ENCODE peak calls at places on chromosomes 1 and 21, in five cellular contexts. Y is GM12865, U is tibial artery, X is cardiac fibroblast, G is endothelial cell. A is an unnamed sample.

GRCh38 chr1:106721779-106722178 is 334.7 kb upstream of the PRMT6 start:
- DNase-seq in Y (no peak), G (no peak), X (no peak), U (no peak), A (no peak)

GRCh38 chr21:44828362-44829056 is 10.6 kb upstream of the SUMO3 start:
- DNase-seq in G (no peak), X (no peak), U (no peak), Y (no peak), A (no peak)

GRCh38 chr1:99171126-99171813 is 93.0 kb upstream of the PLPPR4 start:
- DNase-seq in G (no peak), Y (no peak), X (no peak), U (no peak), A (no peak)

GRCh38 chr1:97827887-97828286 is 92.9 kb downstream of the DPYD start:
- DNase-seq in X (no peak), G (no peak), U (no peak), Y (no peak), A (no peak)

GRCh38 chr1:160777486-160778089 is 18.4 kb upstream of the LY9 start:
- DNase-seq in Y (peak; percentile 77), G (peak; percentile 46), U (no peak), X (peak; percentile 1), A (peak; percentile 32)

GRCh38 chr1:177632923-177633322 is 336.9 kb downstream of the SEC16B start:
- DNase-seq in G (no peak), Y (no peak), U (no peak), X (peak; percentile 10), A (no peak)

GRCh38 chr1:32063261-32063681 is 9.5 kb upstream of the TMEM39B start:
- DNase-seq in G (no peak), Y (peak; percentile 46), U (no peak), X (peak; percentile 78), A (no peak)

GRCh38 chr1:180241716-180242544 is 11.9 kb downstream of the LHX4 start:
- DNase-seq in X (peak; percentile 33), Y (no peak), G (no peak), U (no peak), A (no peak)

GRCh38 chr1:203117611-203118575 is 9.6 kb upstream of the ADORA1 start:
- DNase-seq in Y (peak; percentile 43), X (peak; percentile 56), U (peak; percentile 77), G (peak; percentile 90), A (peak; percentile 92)

GRCh38 chr1:10738125-10738746 is 58.2 kb downstream of the CASZ1 start:
- DNase-seq in U (no peak), Y (no peak), G (no peak), X (no peak), A (no peak)

GRCh38 chr21:33208534-33208933 is 21.2 kb upstream of the IFNAR2 start:
- DNase-seq in U (no peak), Y (no peak), X (no peak), G (no peak), A (no peak)

GRCh38 chr21:33211305-33211704 is 18.4 kb upstream of the IFNAR2 start:
- DNase-seq in X (no peak), Y (no peak), G (no peak), U (no peak), A (no peak)

GRCh38 chr21:33205476-33205875 is 24.3 kb upstream of the IFNAR2 start:
- DNase-seq in Y (peak; percentile 83), X (no peak), G (no peak), U (no peak), A (no peak)

GRCh38 chr21:33206771-33207290 is 22.9 kb upstream of the IFNAR2 start:
- DNase-seq in G (no peak), X (no peak), Y (no peak), U (no peak), A (no peak)

DNA sequence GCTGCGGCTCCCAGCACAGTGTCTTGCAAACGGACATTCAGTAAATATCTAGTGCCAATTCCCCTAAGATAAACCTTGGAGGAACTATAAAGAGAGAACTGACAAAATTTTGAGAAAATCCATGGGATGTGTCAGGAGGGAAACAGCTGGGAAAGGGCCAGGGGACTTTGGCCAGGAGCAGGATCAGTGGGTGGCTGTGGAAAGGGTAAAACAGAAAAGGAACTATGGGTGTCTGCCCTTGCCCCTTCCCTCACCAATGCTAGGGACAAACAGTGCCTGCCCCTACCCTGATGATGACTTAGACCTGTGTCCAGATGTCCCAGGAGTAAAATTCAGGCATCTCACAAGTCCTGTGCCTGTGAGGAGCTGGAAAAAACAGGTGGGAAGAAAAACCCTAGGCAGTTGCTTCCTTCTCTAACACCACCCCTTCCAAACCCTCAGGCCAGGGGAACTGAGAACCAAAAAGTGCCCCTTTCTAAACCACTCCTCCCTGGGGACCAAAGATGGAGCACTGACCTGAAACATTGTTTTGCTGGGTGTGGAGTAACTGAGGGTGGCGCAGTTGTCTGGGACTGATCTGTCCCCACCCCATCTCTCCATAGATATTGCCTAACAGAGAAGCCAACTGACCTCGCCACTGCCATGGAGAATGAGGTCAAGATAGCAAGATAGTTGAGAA is 22.1 kb upstream of the IFNAR2 start:
- DNase-seq in U (no peak), Y (no peak), G (no peak), X (no peak), A (no peak)
- TF ChIP-seq CTCF in U (no peak), Y (no peak), G (no peak), X (no peak), A (no peak)

GRCh38 chr1:4796161-4796998 is 142.0 kb downstream of the AJAP1 start:
- DNase-seq in X (no peak), Y (peak; percentile 81), U (no peak), G (no peak), A (no peak)
- TF ChIP-seq CTCF in X (no peak), Y (peak; percentile 16), U (no peak), G (no peak), A (no peak)

GRCh38 chr1:20242890-20243479 is 47.7 kb upstream of the VWA5B1 start:
- DNase-seq in Y (no peak), U (no peak), X (no peak), G (no peak), A (no peak)
- TF ChIP-seq CTCF in Y (no peak), U (no peak), X (no peak), G (no peak), A (no peak)

GRCh38 chr1:2823921-2824660 is 22.6 kb upstream of the TTC34 start:
- DNase-seq in Y (no peak), U (no peak), X (no peak), G (no peak), A (no peak)

GRCh38 chr1:2822621-2823145 is 21.2 kb upstream of the TTC34 start:
- DNase-seq in Y (no peak), X (no peak), U (no peak), G (no peak), A (no peak)

GRCh38 chr1:2821373-2821955 is 20.0 kb upstream of the TTC34 start:
- DNase-seq in X (no peak), Y (no peak), U (no peak), G (no peak), A (no peak)

GRCh38 chr1:2820731-2821372 is 19.4 kb upstream of the TTC34 start:
- DNase-seq in X (no peak), U (no peak), G (no peak), Y (no peak), A (no peak)

DNA sequence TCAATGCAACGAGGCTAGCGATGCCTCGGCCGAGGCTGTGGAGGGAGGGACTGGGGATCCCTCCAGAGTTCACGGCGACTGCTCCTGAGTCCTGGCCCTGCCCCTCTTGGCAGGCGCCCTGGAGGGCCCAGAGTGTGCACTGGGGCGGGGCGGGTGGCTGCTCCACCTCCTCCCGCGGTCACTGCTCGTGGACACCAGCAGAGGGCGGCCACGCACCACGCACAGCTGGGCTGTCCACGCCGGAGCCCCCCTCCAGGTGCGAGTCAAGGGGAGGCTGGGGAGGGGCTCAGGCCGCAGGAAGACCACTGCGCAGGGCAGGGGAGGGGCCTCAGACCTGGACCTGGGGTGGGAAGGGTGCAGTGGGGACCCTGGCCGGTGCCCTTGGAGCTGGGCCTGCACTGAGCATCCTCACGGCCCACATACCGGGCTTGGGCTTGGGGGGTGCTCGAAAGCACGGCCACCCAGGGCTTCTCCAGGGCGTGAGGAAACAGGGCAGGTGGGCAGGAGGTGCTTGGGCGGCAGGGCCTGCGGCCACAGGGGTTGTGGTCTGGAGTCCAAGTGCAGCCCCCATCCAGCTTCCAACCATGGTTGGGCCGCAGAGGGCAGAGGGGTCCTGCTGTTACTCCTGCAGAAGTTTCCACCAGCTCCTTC is 20.6 kb upstream of the TTC34 start:
- DNase-seq in G (peak; percentile 62), Y (peak; percentile 5), U (peak; percentile 73), X (no peak), A (peak; percentile 45)
- TF ChIP-seq CTCF in G (peak; percentile 58), Y (peak; percentile 48), U (peak; percentile 61), X (no peak), A (peak; percentile 6)

GRCh38 chr1:59779949-59780348 is 34.8 kb upstream of the HOOK1 start:
- DNase-seq in U (no peak), Y (no peak), G (no peak), X (no peak), A (no peak)
- TF ChIP-seq CTCF in U (no peak), Y (peak; percentile 7), G (peak; percentile 54), X (no peak), A (no peak)

GRCh38 chr1:44608141-44608540 is 66.1 kb downstream of the TMEM53 start:
- DNase-seq in X (peak; percentile 16), U (no peak), G (no peak), Y (peak; percentile 14), A (no peak)
- TF ChIP-seq CTCF in X (peak; percentile 36), U (no peak), G (no peak), Y (peak; percentile 30), A (no peak)

GRCh38 chr1:6485937-6486250 is 5.6 kb downstream of the PLEKHG5 start:
- DNase-seq in U (no peak), G (no peak), X (no peak), Y (no peak), A (peak; percentile 34)
- TF ChIP-seq CTCF in U (no peak), G (no peak), X (peak; percentile 5), Y (no peak), A (no peak)

GRCh38 chr1:22710688-22711024 is at the start of gene EPHB2:
- DNase-seq in X (peak; percentile 11), Y (peak; percentile 43), G (no peak), U (no peak), A (peak; percentile 69)

GRCh38 chr1:22711071-22711470 is 432 bp downstream of the EPHB2 start:
- DNase-seq in X (no peak), G (peak; percentile 26), U (no peak), Y (no peak), A (no peak)

GRCh38 chr1:22711591-22712501 is 1.2 kb downstream of the EPHB2 start:
- DNase-seq in G (peak; percentile 24), Y (peak; percentile 53), X (peak; percentile 17), U (no peak), A (peak; percentile 30)

GRCh38 chr1:22714455-22714854 is 3.8 kb downstream of the EPHB2 start:
- DNase-seq in X (no peak), G (no peak), U (no peak), Y (no peak), A (no peak)

DNA sequence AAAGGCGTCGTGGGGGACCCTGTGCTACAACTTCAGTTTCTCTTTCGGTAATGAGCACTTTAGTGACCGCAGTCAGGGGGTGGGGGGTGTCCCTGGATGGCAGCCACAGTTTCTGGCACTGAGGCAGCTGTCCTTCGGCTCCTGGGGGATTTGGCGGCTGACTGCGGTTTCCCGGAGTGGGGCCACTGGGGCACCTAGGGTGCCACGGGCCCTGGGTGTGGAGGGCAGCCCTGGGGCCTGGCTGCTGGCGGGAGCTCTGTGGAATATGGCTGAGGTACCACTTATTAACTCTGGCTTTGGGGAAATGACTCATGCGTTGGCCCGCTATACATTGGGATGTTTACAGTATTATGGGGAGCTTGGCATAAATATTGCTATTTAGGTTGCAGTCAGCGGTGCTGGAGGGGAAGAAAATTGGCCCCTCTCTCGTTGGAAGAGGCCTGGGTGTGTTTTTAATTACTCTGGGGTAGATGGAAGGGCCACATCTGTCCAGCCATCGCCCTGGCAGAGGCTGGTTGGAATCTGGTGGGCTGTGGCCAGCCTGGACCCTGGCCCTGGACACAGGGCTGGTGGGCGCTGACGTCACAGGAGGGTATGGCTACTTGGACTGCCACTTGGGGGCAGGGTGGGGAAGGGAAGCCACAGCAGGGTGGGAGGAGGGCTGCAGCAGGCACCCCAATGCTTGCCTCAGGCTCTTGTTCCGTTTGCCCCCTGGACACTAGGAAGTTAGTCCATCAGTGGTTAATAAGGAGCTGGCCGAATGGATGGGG is 2.0 kb downstream of the EPHB2 start:
- DNase-seq in Y (peak; percentile 61), G (no peak), X (peak; percentile 11), U (no peak), A (no peak)
- TF ChIP-seq CTCF in Y (no peak), G (no peak), X (no peak), U (no peak), A (no peak)